ENCODE peak calls at places on chromosomes 3 and 15, in ten cellular contexts. R is activated T-helper 1 cell treated with Interleukin-2 at 50 U/mL for 16 hours; F is GM20000; N is stimulated activated CD4-positive, alpha-beta T cell treated with anti-CD3 and anti-CD28 coated beads, Interleukin-4, amount 100 ng/mL, for 48 hours; H is RPMI8226; I is posterior cingulate gyrus; B is ovary; W is NCI-H2081; U is non-pigmented ciliary epithelial cell; C is heart left ventricle. Z is an unnamed sample.

GRCh38 chr15:33310481-33311311 is at the start of gene RYR3:
- DNase-seq in R (no peak), F (no peak), N (no peak), H (peak; percentile 20), I (peak; percentile 93), B (no peak), W (peak; percentile 9), U (peak; percentile 9), C (no peak), Z (peak; percentile 40)

GRCh38 chr3:24503499-24504176 is 9.0 kb upstream of the THRB start:
- DNase-seq in R (no peak), F (peak; percentile 35), N (no peak), H (peak; percentile 23), I (no peak), B (no peak), W (no peak), U (no peak), C (no peak), Z (no peak)

GRCh38 chr3:72591522-72592421 is 256.5 kb downstream of the SHQ1 start:
- DNase-seq in R (no peak), F (no peak), N (no peak), H (no peak), I (no peak), B (peak; percentile 43), W (no peak), U (no peak), C (peak; percentile 42), Z (peak; percentile 94)

GRCh38 chr3:177673105-177673804 is 476.0 kb upstream of the TBL1XR1 start:
- DNase-seq in R (no peak), F (no peak), N (no peak), H (peak; percentile 46), I (no peak), B (no peak), W (no peak), U (peak; percentile 80), C (no peak), Z (no peak)

GRCh38 chr3:52682016-52682415 is 3.7 kb downstream of the PBRM1 start:
- DNase-seq in R (no peak), F (peak; percentile 24), N (no peak), H (peak; percentile 60), I (no peak), B (peak; percentile 42), W (no peak), U (no peak), C (no peak), Z (peak; percentile 38)

GRCh38 chr3:188817103-188817919 is 354.5 kb upstream of the TPRG1 start:
- DNase-seq in R (no peak), F (no peak), N (no peak), H (no peak), I (no peak), B (no peak), W (no peak), U (no peak), C (no peak), Z (no peak)

GRCh38 chr3:78809941-78810340 is 957.9 kb downstream of the ROBO1 start:
- DNase-seq in R (no peak), F (no peak), N (no peak), H (no peak), I (no peak), B (no peak), W (no peak), U (no peak), C (no peak), Z (no peak)

GRCh38 chr3:66763294-66763693 is 234.8 kb upstream of the KBTBD8 start:
- DNase-seq in R (no peak), F (no peak), N (no peak), H (no peak), I (no peak), B (no peak), W (no peak), U (peak; percentile 5), C (no peak), Z (peak; percentile 65)